ENCODE peak calls at places on chromosomes 7 and 10, in nine cellular contexts. One of them, this sample, is unnamed.

GRCh38 chr10:103534621-103535498 is 41.4 kb downstream of the NEURL1 start:
- DNase-seq in spleen: peak
- DNase-seq in NCI-H1105 treated with DMSO at 0.1 percent for 48 hours: peak
- DNase-seq in NCI-H446: no peak
- DNase-seq in stimulated activated CD8-positive, alpha-beta memory T cell treated with anti-CD3 and anti-CD28 coated beads, Interleukin-15, amount 100 ng/mL, for 4 hours: no peak
- DNase-seq in PC-3: no peak
- DNase-seq in lower lobe of right lung: no peak
- DNase-seq in D341Med: no peak
- DNase-seq in ELR: no peak
- DNase-seq in this sample: no peak

GRCh38 chr7:78803471-78803870 is 650.0 kb downstream of the MAGI2 start:
- DNase-seq in spleen: no peak
- DNase-seq in NCI-H1105 treated with DMSO at 0.1 percent for 48 hours: no peak
- DNase-seq in NCI-H446: no peak
- DNase-seq in stimulated activated CD8-positive, alpha-beta memory T cell treated with anti-CD3 and anti-CD28 coated beads, Interleukin-15, amount 100 ng/mL, for 4 hours: no peak
- DNase-seq in PC-3: no peak
- DNase-seq in lower lobe of right lung: no peak
- DNase-seq in D341Med: no peak
- DNase-seq in ELR: no peak
- DNase-seq in this sample: no peak

GRCh38 chr10:43700306-43700705 is 51.6 kb upstream of the ZNF32 start:
- DNase-seq in spleen: no peak
- DNase-seq in NCI-H1105 treated with DMSO at 0.1 percent for 48 hours: no peak
- DNase-seq in NCI-H446: no peak
- DNase-seq in stimulated activated CD8-positive, alpha-beta memory T cell treated with anti-CD3 and anti-CD28 coated beads, Interleukin-15, amount 100 ng/mL, for 4 hours: no peak
- DNase-seq in PC-3: no peak
- DNase-seq in lower lobe of right lung: no peak
- DNase-seq in D341Med: no peak
- DNase-seq in ELR: no peak
- DNase-seq in this sample: no peak

GRCh38 chr7:94540428-94540827 is 30.8 kb downstream of the CASD1 start:
- DNase-seq in spleen: no peak
- DNase-seq in NCI-H1105 treated with DMSO at 0.1 percent for 48 hours: no peak
- DNase-seq in NCI-H446: no peak
- DNase-seq in stimulated activated CD8-positive, alpha-beta memory T cell treated with anti-CD3 and anti-CD28 coated beads, Interleukin-15, amount 100 ng/mL, for 4 hours: no peak
- DNase-seq in PC-3: no peak
- DNase-seq in lower lobe of right lung: no peak
- DNase-seq in D341Med: no peak
- DNase-seq in ELR: no peak
- DNase-seq in this sample: no peak

GRCh38 chr10:18501198-18501597 is 150.2 kb downstream of the NSUN6 start:
- DNase-seq in spleen: no peak
- DNase-seq in NCI-H1105 treated with DMSO at 0.1 percent for 48 hours: no peak
- DNase-seq in NCI-H446: no peak
- DNase-seq in stimulated activated CD8-positive, alpha-beta memory T cell treated with anti-CD3 and anti-CD28 coated beads, Interleukin-15, amount 100 ng/mL, for 4 hours: no peak
- DNase-seq in PC-3: peak
- DNase-seq in lower lobe of right lung: no peak
- DNase-seq in D341Med: peak
- DNase-seq in ELR: peak
- DNase-seq in this sample: no peak

GRCh38 chr10:79125092-79125491 is 56.3 kb downstream of the ZMIZ1 start:
- DNase-seq in spleen: no peak
- DNase-seq in NCI-H1105 treated with DMSO at 0.1 percent for 48 hours: no peak
- DNase-seq in NCI-H446: no peak
- DNase-seq in stimulated activated CD8-positive, alpha-beta memory T cell treated with anti-CD3 and anti-CD28 coated beads, Interleukin-15, amount 100 ng/mL, for 4 hours: no peak
- DNase-seq in PC-3: no peak
- DNase-seq in lower lobe of right lung: no peak
- DNase-seq in D341Med: no peak
- DNase-seq in ELR: no peak
- DNase-seq in this sample: no peak

GRCh38 chr10:48456361-48456804 is 148.5 kb downstream of the ARHGAP22 start:
- DNase-seq in spleen: peak
- DNase-seq in NCI-H1105 treated with DMSO at 0.1 percent for 48 hours: peak
- DNase-seq in NCI-H446: no peak
- DNase-seq in stimulated activated CD8-positive, alpha-beta memory T cell treated with anti-CD3 and anti-CD28 coated beads, Interleukin-15, amount 100 ng/mL, for 4 hours: no peak
- DNase-seq in PC-3: no peak
- DNase-seq in lower lobe of right lung: peak
- DNase-seq in D341Med: no peak
- DNase-seq in ELR: no peak
- DNase-seq in this sample: peak

GRCh38 chr10:30775779-30776591 is 146.4 kb upstream of the LYZL2 start:
- DNase-seq in spleen: no peak
- DNase-seq in NCI-H1105 treated with DMSO at 0.1 percent for 48 hours: no peak
- DNase-seq in NCI-H446: no peak
- DNase-seq in stimulated activated CD8-positive, alpha-beta memory T cell treated with anti-CD3 and anti-CD28 coated beads, Interleukin-15, amount 100 ng/mL, for 4 hours: no peak
- DNase-seq in PC-3: no peak
- DNase-seq in lower lobe of right lung: no peak
- DNase-seq in D341Med: no peak
- DNase-seq in ELR: peak
- DNase-seq in this sample: peak

GRCh38 chr7:2166625-2167280 is 66.0 kb downstream of the MAD1L1 start:
- DNase-seq in spleen: no peak
- DNase-seq in NCI-H1105 treated with DMSO at 0.1 percent for 48 hours: no peak
- DNase-seq in NCI-H446: no peak
- DNase-seq in stimulated activated CD8-positive, alpha-beta memory T cell treated with anti-CD3 and anti-CD28 coated beads, Interleukin-15, amount 100 ng/mL, for 4 hours: no peak
- DNase-seq in PC-3: no peak
- DNase-seq in lower lobe of right lung: no peak
- DNase-seq in D341Med: no peak
- DNase-seq in ELR: no peak
- DNase-seq in this sample: no peak

GRCh38 chr7:57404343-57404966 is 45.5 kb upstream of the ZNF716 start:
- DNase-seq in spleen: peak
- DNase-seq in NCI-H1105 treated with DMSO at 0.1 percent for 48 hours: peak
- DNase-seq in NCI-H446: no peak
- DNase-seq in stimulated activated CD8-positive, alpha-beta memory T cell treated with anti-CD3 and anti-CD28 coated beads, Interleukin-15, amount 100 ng/mL, for 4 hours: no peak
- DNase-seq in PC-3: peak
- DNase-seq in lower lobe of right lung: no peak
- DNase-seq in D341Med: no peak
- DNase-seq in ELR: no peak
- DNase-seq in this sample: peak

GRCh38 chr7:1053816-1054370 is 9.5 kb downstream of the GPR146 start:
- DNase-seq in spleen: peak
- DNase-seq in NCI-H1105 treated with DMSO at 0.1 percent for 48 hours: no peak
- DNase-seq in NCI-H446: no peak
- DNase-seq in stimulated activated CD8-positive, alpha-beta memory T cell treated with anti-CD3 and anti-CD28 coated beads, Interleukin-15, amount 100 ng/mL, for 4 hours: no peak
- DNase-seq in PC-3: no peak
- DNase-seq in lower lobe of right lung: no peak
- DNase-seq in D341Med: no peak
- DNase-seq in ELR: no peak
- DNase-seq in this sample: no peak

GRCh38 chr10:63346015-63346441 is 119.7 kb downstream of the JMJD1C start:
- DNase-seq in spleen: no peak
- DNase-seq in NCI-H1105 treated with DMSO at 0.1 percent for 48 hours: no peak
- DNase-seq in NCI-H446: no peak
- DNase-seq in stimulated activated CD8-positive, alpha-beta memory T cell treated with anti-CD3 and anti-CD28 coated beads, Interleukin-15, amount 100 ng/mL, for 4 hours: no peak
- DNase-seq in PC-3: peak
- DNase-seq in lower lobe of right lung: no peak
- DNase-seq in D341Med: no peak
- DNase-seq in ELR: peak
- DNase-seq in this sample: no peak

GRCh38 chr7:30970594-30971094 is 6.9 kb downstream of the GHRHR start:
- DNase-seq in spleen: no peak
- DNase-seq in NCI-H1105 treated with DMSO at 0.1 percent for 48 hours: no peak
- DNase-seq in NCI-H446: no peak
- DNase-seq in stimulated activated CD8-positive, alpha-beta memory T cell treated with anti-CD3 and anti-CD28 coated beads, Interleukin-15, amount 100 ng/mL, for 4 hours: no peak
- DNase-seq in PC-3: peak
- DNase-seq in lower lobe of right lung: no peak
- DNase-seq in D341Med: no peak
- DNase-seq in ELR: no peak
- DNase-seq in this sample: no peak

GRCh38 chr7:92608380-92609322 is 18.5 kb upstream of the FAM133B start:
- DNase-seq in spleen: no peak
- DNase-seq in NCI-H1105 treated with DMSO at 0.1 percent for 48 hours: peak
- DNase-seq in NCI-H446: no peak
- DNase-seq in stimulated activated CD8-positive, alpha-beta memory T cell treated with anti-CD3 and anti-CD28 coated beads, Interleukin-15, amount 100 ng/mL, for 4 hours: no peak
- DNase-seq in PC-3: no peak
- DNase-seq in lower lobe of right lung: peak
- DNase-seq in D341Med: peak
- DNase-seq in ELR: no peak
- DNase-seq in this sample: peak

GRCh38 chr10:7937315-7937945 is 117.1 kb upstream of the GATA3 start:
- DNase-seq in spleen: no peak
- DNase-seq in NCI-H1105 treated with DMSO at 0.1 percent for 48 hours: no peak
- DNase-seq in NCI-H446: no peak
- DNase-seq in stimulated activated CD8-positive, alpha-beta memory T cell treated with anti-CD3 and anti-CD28 coated beads, Interleukin-15, amount 100 ng/mL, for 4 hours: no peak
- DNase-seq in PC-3: peak
- DNase-seq in lower lobe of right lung: no peak
- DNase-seq in D341Med: no peak
- DNase-seq in ELR: peak
- DNase-seq in this sample: no peak

GRCh38 chr10:131996508-131997365 is 15.0 kb upstream of the BNIP3 start:
- DNase-seq in spleen: peak
- DNase-seq in NCI-H1105 treated with DMSO at 0.1 percent for 48 hours: no peak
- DNase-seq in NCI-H446: no peak
- DNase-seq in stimulated activated CD8-positive, alpha-beta memory T cell treated with anti-CD3 and anti-CD28 coated beads, Interleukin-15, amount 100 ng/mL, for 4 hours: no peak
- DNase-seq in PC-3: no peak
- DNase-seq in lower lobe of right lung: peak
- DNase-seq in D341Med: no peak
- DNase-seq in ELR: no peak
- DNase-seq in this sample: peak

GRCh38 chr10:49407552-49408137 is 11.8 kb upstream of the DRGX start:
- DNase-seq in spleen: peak
- DNase-seq in NCI-H1105 treated with DMSO at 0.1 percent for 48 hours: peak
- DNase-seq in NCI-H446: peak
- DNase-seq in stimulated activated CD8-positive, alpha-beta memory T cell treated with anti-CD3 and anti-CD28 coated beads, Interleukin-15, amount 100 ng/mL, for 4 hours: peak
- DNase-seq in PC-3: peak
- DNase-seq in lower lobe of right lung: peak
- DNase-seq in D341Med: peak
- DNase-seq in ELR: peak
- DNase-seq in this sample: peak

GRCh38 chr10:99779335-99779734 is 3.1 kb upstream of the ABCC2 start:
- DNase-seq in spleen: no peak
- DNase-seq in NCI-H1105 treated with DMSO at 0.1 percent for 48 hours: no peak
- DNase-seq in NCI-H446: no peak
- DNase-seq in stimulated activated CD8-positive, alpha-beta memory T cell treated with anti-CD3 and anti-CD28 coated beads, Interleukin-15, amount 100 ng/mL, for 4 hours: no peak
- DNase-seq in PC-3: peak
- DNase-seq in lower lobe of right lung: no peak
- DNase-seq in D341Med: no peak
- DNase-seq in ELR: peak
- DNase-seq in this sample: no peak

GRCh38 chr7:27149817-27150567 is 2.4 kb downstream of the HOXA3 start:
- DNase-seq in spleen: peak
- DNase-seq in NCI-H1105 treated with DMSO at 0.1 percent for 48 hours: peak
- DNase-seq in NCI-H446: no peak
- DNase-seq in stimulated activated CD8-positive, alpha-beta memory T cell treated with anti-CD3 and anti-CD28 coated beads, Interleukin-15, amount 100 ng/mL, for 4 hours: no peak
- DNase-seq in PC-3: peak
- DNase-seq in lower lobe of right lung: peak
- DNase-seq in D341Med: no peak
- DNase-seq in ELR: no peak
- DNase-seq in this sample: no peak

GRCh38 chr7:157990226-157990877 is 597.3 kb downstream of the PTPRN2 start:
- DNase-seq in spleen: peak
- DNase-seq in NCI-H1105 treated with DMSO at 0.1 percent for 48 hours: peak
- DNase-seq in NCI-H446: no peak
- DNase-seq in stimulated activated CD8-positive, alpha-beta memory T cell treated with anti-CD3 and anti-CD28 coated beads, Interleukin-15, amount 100 ng/mL, for 4 hours: no peak
- DNase-seq in PC-3: no peak
- DNase-seq in lower lobe of right lung: no peak
- DNase-seq in D341Med: no peak
- DNase-seq in ELR: no peak
- DNase-seq in this sample: no peak

GRCh38 chr10:15137636-15138035 is 30.9 kb downstream of the NMT2 start:
- DNase-seq in spleen: no peak
- DNase-seq in NCI-H1105 treated with DMSO at 0.1 percent for 48 hours: no peak
- DNase-seq in NCI-H446: no peak
- DNase-seq in stimulated activated CD8-positive, alpha-beta memory T cell treated with anti-CD3 and anti-CD28 coated beads, Interleukin-15, amount 100 ng/mL, for 4 hours: no peak
- DNase-seq in PC-3: no peak
- DNase-seq in lower lobe of right lung: no peak
- DNase-seq in D341Med: no peak
- DNase-seq in ELR: no peak
- DNase-seq in this sample: no peak

GRCh38 chr10:113264333-113265131 is 288.3 kb upstream of the HABP2 start:
- DNase-seq in spleen: no peak
- DNase-seq in NCI-H1105 treated with DMSO at 0.1 percent for 48 hours: no peak
- DNase-seq in NCI-H446: no peak
- DNase-seq in stimulated activated CD8-positive, alpha-beta memory T cell treated with anti-CD3 and anti-CD28 coated beads, Interleukin-15, amount 100 ng/mL, for 4 hours: no peak
- DNase-seq in PC-3: no peak
- DNase-seq in lower lobe of right lung: no peak
- DNase-seq in D341Med: no peak
- DNase-seq in ELR: no peak
- DNase-seq in this sample: no peak

GRCh38 chr7:35370694-35371093 is 116.8 kb upstream of the TBX20 start:
- DNase-seq in spleen: no peak
- DNase-seq in NCI-H1105 treated with DMSO at 0.1 percent for 48 hours: no peak
- DNase-seq in NCI-H446: no peak
- DNase-seq in stimulated activated CD8-positive, alpha-beta memory T cell treated with anti-CD3 and anti-CD28 coated beads, Interleukin-15, amount 100 ng/mL, for 4 hours: no peak
- DNase-seq in PC-3: no peak
- DNase-seq in lower lobe of right lung: no peak
- DNase-seq in D341Med: no peak
- DNase-seq in ELR: no peak
- DNase-seq in this sample: no peak

GRCh38 chr10:129900825-129901224 is 63.2 kb downstream of the EBF3 start:
- DNase-seq in spleen: no peak
- DNase-seq in NCI-H1105 treated with DMSO at 0.1 percent for 48 hours: peak
- DNase-seq in NCI-H446: no peak
- DNase-seq in stimulated activated CD8-positive, alpha-beta memory T cell treated with anti-CD3 and anti-CD28 coated beads, Interleukin-15, amount 100 ng/mL, for 4 hours: no peak
- DNase-seq in PC-3: no peak
- DNase-seq in lower lobe of right lung: no peak
- DNase-seq in D341Med: no peak
- DNase-seq in ELR: no peak
- DNase-seq in this sample: no peak

GRCh38 chr7:44277391-44277790 is 48.0 kb downstream of the CAMK2B start:
- DNase-seq in spleen: peak
- DNase-seq in NCI-H1105 treated with DMSO at 0.1 percent for 48 hours: no peak
- DNase-seq in NCI-H446: no peak
- DNase-seq in stimulated activated CD8-positive, alpha-beta memory T cell treated with anti-CD3 and anti-CD28 coated beads, Interleukin-15, amount 100 ng/mL, for 4 hours: no peak
- DNase-seq in PC-3: no peak
- DNase-seq in lower lobe of right lung: peak
- DNase-seq in D341Med: no peak
- DNase-seq in ELR: no peak
- DNase-seq in this sample: peak

GRCh38 chr7:73907554-73908122 is 46.7 kb downstream of the TMEM270 start:
- DNase-seq in spleen: peak
- DNase-seq in NCI-H1105 treated with DMSO at 0.1 percent for 48 hours: no peak
- DNase-seq in NCI-H446: no peak
- DNase-seq in stimulated activated CD8-positive, alpha-beta memory T cell treated with anti-CD3 and anti-CD28 coated beads, Interleukin-15, amount 100 ng/mL, for 4 hours: no peak
- DNase-seq in PC-3: no peak
- DNase-seq in lower lobe of right lung: peak
- DNase-seq in D341Med: peak
- DNase-seq in ELR: no peak
- DNase-seq in this sample: no peak

GRCh38 chr7:83475403-83475802 is 173.5 kb downstream of the SEMA3E start:
- DNase-seq in spleen: no peak
- DNase-seq in NCI-H1105 treated with DMSO at 0.1 percent for 48 hours: no peak
- DNase-seq in NCI-H446: no peak
- DNase-seq in stimulated activated CD8-positive, alpha-beta memory T cell treated with anti-CD3 and anti-CD28 coated beads, Interleukin-15, amount 100 ng/mL, for 4 hours: no peak
- DNase-seq in PC-3: peak
- DNase-seq in lower lobe of right lung: no peak
- DNase-seq in D341Med: peak
- DNase-seq in ELR: peak
- DNase-seq in this sample: no peak

GRCh38 chr7:122429926-122430325 is 125.4 kb upstream of the FEZF1 start:
- DNase-seq in spleen: no peak
- DNase-seq in NCI-H1105 treated with DMSO at 0.1 percent for 48 hours: no peak
- DNase-seq in NCI-H446: no peak
- DNase-seq in stimulated activated CD8-positive, alpha-beta memory T cell treated with anti-CD3 and anti-CD28 coated beads, Interleukin-15, amount 100 ng/mL, for 4 hours: no peak
- DNase-seq in PC-3: no peak
- DNase-seq in lower lobe of right lung: no peak
- DNase-seq in D341Med: no peak
- DNase-seq in ELR: no peak
- DNase-seq in this sample: no peak

GRCh38 chr10:119781498-119781897 is 55.6 kb downstream of the INPP5F start:
- DNase-seq in spleen: no peak
- DNase-seq in NCI-H1105 treated with DMSO at 0.1 percent for 48 hours: no peak
- DNase-seq in NCI-H446: no peak
- DNase-seq in stimulated activated CD8-positive, alpha-beta memory T cell treated with anti-CD3 and anti-CD28 coated beads, Interleukin-15, amount 100 ng/mL, for 4 hours: no peak
- DNase-seq in PC-3: no peak
- DNase-seq in lower lobe of right lung: no peak
- DNase-seq in D341Med: no peak
- DNase-seq in ELR: no peak
- DNase-seq in this sample: no peak

GRCh38 chr10:124347956-124348355 is 70.8 kb downstream of the OAT start:
- DNase-seq in spleen: peak
- DNase-seq in NCI-H1105 treated with DMSO at 0.1 percent for 48 hours: no peak
- DNase-seq in NCI-H446: no peak
- DNase-seq in stimulated activated CD8-positive, alpha-beta memory T cell treated with anti-CD3 and anti-CD28 coated beads, Interleukin-15, amount 100 ng/mL, for 4 hours: no peak
- DNase-seq in PC-3: no peak
- DNase-seq in lower lobe of right lung: no peak
- DNase-seq in D341Med: no peak
- DNase-seq in ELR: no peak
- DNase-seq in this sample: no peak

GRCh38 chr7:111735661-111736323 is 173.5 kb upstream of the IMMP2L start:
- DNase-seq in spleen: no peak
- DNase-seq in NCI-H1105 treated with DMSO at 0.1 percent for 48 hours: peak
- DNase-seq in NCI-H446: peak
- DNase-seq in stimulated activated CD8-positive, alpha-beta memory T cell treated with anti-CD3 and anti-CD28 coated beads, Interleukin-15, amount 100 ng/mL, for 4 hours: no peak
- DNase-seq in PC-3: peak
- DNase-seq in lower lobe of right lung: no peak
- DNase-seq in D341Med: peak
- DNase-seq in ELR: peak
- DNase-seq in this sample: no peak